ENCODE peak calls at places on chromosomes 5 and 9, in seven cellular contexts. T is PC-9; G is foreskin fibroblast; E is IMR-90; J is cardiac muscle cell; I is CD4-positive, alpha-beta T cell; M is psoas muscle. K is an unnamed sample.

GRCh38 chr5:38888023-38888422 is 42.2 kb downstream of the OSMR start:
- DNase-seq in E (no peak), I (no peak), M (no peak), T (no peak), J (no peak), G (no peak), K (no peak)

GRCh38 chr5:65157906-65158603 is 323.7 kb downstream of the ADAMTS6 start:
- DNase-seq in E (no peak), G (peak), M (no peak), T (peak), I (no peak), J (no peak), K (no peak)

GRCh38 chr9:13487936-13488335 is 208.4 kb upstream of the MPDZ start:
- DNase-seq in E (no peak), T (no peak), G (no peak), I (no peak), M (no peak), J (no peak), K (no peak)

GRCh38 chr5:124951105-124951504 is 204.7 kb upstream of the ZNF608 start:
- DNase-seq in G (no peak), T (no peak), M (no peak), I (no peak), E (no peak), J (no peak), K (no peak)

GRCh38 chr9:134172198-134173126 is 8.1 kb upstream of the RNU6ATAC start:
- DNase-seq in E (no peak), G (no peak), M (no peak), J (no peak), I (no peak), T (no peak), K (no peak)

GRCh38 chr5:172417983-172418630 is 36.2 kb downstream of the SH3PXD2B start:
- DNase-seq in E (peak), T (no peak), I (no peak), M (peak), G (peak), J (no peak), K (peak)

GRCh38 chr5:170626507-170627150 is 122.8 kb downstream of the KCNIP1 start:
- DNase-seq in M (no peak), I (no peak), G (no peak), T (no peak), J (no peak), E (no peak), K (no peak)

GRCh38 chr9:34546834-34547827 is 24.3 kb upstream of the ENHO start:
- DNase-seq in E (peak), T (no peak), G (peak), I (peak), M (peak), J (peak), K (peak)

GRCh38 chr5:177271113-177271512 is 32.4 kb downstream of the RAB24 start:
- DNase-seq in E (peak), J (no peak), M (no peak), T (no peak), I (no peak), G (peak), K (no peak)

GRCh38 chr5:404666-405241 is 38.2 kb upstream of the EXOC3 start:
- DNase-seq in I (no peak), G (no peak), E (no peak), T (no peak), M (no peak), J (no peak), K (no peak)

GRCh38 chr5:91170266-91170665 is 212.9 kb downstream of the ARRDC3 start:
- DNase-seq in M (no peak), E (peak), I (no peak), G (peak), T (peak), J (no peak), K (no peak)

GRCh38 chr5:56494300-56494704 is 261.2 kb upstream of the ANKRD55 start:
- DNase-seq in E (peak), J (no peak), M (no peak), I (no peak), G (peak), T (no peak), K (no peak)

GRCh38 chr9:101791938-101792337 is 53.5 kb upstream of the GRIN3A start:
- DNase-seq in J (peak), I (no peak), G (no peak), M (no peak), T (no peak), E (no peak), K (no peak)

GRCh38 chr5:90709323-90710148 is 150.9 kb downstream of the ADGRV1 start:
- DNase-seq in J (peak), E (peak), G (peak), I (no peak), M (no peak), T (no peak), K (no peak)

DNA sequence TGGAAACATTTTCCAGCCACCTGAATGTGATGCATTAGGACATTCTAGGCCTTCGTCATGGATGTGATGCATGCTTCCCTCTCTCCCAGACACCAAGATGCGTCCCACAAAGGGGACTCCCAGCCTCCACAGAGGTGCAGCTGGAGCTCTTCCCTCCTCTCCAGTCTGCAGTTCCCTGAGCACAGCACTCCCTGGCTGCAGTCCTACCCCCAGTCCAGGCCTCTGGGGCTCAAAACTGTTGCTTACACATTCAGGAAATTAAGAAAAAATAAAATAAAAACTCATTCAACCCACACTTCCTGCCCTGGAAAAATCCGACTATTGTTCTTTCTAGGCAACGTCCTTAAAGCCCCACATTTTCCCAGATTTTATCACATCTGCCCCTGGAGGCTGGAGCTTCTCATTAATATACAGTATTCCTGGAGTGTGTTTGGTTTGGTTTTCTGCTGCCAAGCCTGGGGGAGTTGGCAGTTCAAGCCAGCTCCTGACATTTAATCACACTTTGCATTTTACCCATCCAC is 78.4 kb upstream of the ICE1 start:
- DNase-seq in T (no peak), I (no peak), E (no peak), J (no peak), M (no peak), G (no peak), K (no peak)
- TF ChIP-seq CTCF in T (no peak), I (no peak), E (no peak), J (no peak), M (no peak), G (no peak), K (no peak)

GRCh38 chr5:141780952-141781730 is 97.1 kb downstream of the PCDH1 start:
- DNase-seq in M (no peak), I (no peak), E (no peak), T (no peak), J (no peak), G (no peak), K (no peak)

GRCh38 chr5:141781910-141782309 is 96.3 kb downstream of the PCDH1 start:
- DNase-seq in E (no peak), G (no peak), T (no peak), J (no peak), I (no peak), M (no peak), K (no peak)

GRCh38 chr5:141778683-141779082 is 96.7 kb upstream of the ARAP3 start:
- DNase-seq in I (no peak), T (no peak), G (no peak), J (no peak), M (no peak), E (no peak), K (no peak)

GRCh38 chr5:141779642-141780041 is 97.6 kb upstream of the ARAP3 start:
- DNase-seq in G (no peak), J (no peak), I (no peak), M (peak), E (peak), T (no peak), K (no peak)

GRCh38 chr5:141780240-141780951 is 97.8 kb downstream of the PCDH1 start:
- DNase-seq in G (no peak), J (no peak), T (no peak), M (no peak), I (no peak), E (no peak), K (no peak)
- TF ChIP-seq CTCF in G (no peak), J (no peak), T (no peak), M (no peak), I (no peak), E (no peak), K (no peak)

GRCh38 chr5:141155540-141156374 is 5.9 kb downstream of the PCDHB6 start:
- DNase-seq in E (no peak), G (no peak), J (peak), M (no peak), T (no peak), I (no peak), K (no peak)
- TF ChIP-seq CTCF in E (no peak), G (no peak), J (no peak), M (no peak), T (peak), I (no peak), K (no peak)

DNA sequence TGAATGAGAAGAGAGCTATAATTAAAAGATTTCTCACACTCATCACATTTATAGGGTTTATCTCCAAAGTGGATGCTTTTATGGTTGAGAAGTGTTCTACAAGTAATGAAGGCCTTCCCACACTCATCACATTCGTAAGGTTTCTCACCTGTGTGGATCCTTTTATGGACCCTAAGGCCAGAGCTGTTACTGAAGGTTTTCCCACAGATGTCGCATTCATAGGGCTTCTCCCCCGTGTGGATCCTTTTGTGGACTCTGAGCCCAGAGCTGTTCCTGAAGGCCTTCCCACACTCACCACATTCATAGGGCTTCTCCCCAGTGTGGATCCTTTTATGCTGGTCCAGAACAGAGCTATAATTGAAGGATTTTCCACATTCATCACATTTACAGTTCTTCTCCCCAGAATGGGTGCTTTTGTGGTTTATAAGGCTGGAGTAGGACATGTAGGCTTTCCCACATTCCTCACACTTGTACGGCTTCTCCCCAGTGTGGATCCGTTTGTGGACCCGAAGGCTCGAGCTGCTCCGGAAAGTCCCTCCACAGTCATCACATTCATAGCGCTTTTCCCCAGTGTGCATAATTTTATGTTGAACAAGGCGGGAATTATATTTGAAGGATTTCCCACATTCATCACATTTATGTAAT is 10.5 kb downstream of the ZFP62 start:
- DNase-seq in E (no peak), G (no peak), J (no peak), I (no peak), M (no peak), T (no peak), K (no peak)
- TF ChIP-seq CTCF in E (no peak), G (no peak), J (no peak), I (no peak), M (no peak), T (no peak), K (no peak)

DNA sequence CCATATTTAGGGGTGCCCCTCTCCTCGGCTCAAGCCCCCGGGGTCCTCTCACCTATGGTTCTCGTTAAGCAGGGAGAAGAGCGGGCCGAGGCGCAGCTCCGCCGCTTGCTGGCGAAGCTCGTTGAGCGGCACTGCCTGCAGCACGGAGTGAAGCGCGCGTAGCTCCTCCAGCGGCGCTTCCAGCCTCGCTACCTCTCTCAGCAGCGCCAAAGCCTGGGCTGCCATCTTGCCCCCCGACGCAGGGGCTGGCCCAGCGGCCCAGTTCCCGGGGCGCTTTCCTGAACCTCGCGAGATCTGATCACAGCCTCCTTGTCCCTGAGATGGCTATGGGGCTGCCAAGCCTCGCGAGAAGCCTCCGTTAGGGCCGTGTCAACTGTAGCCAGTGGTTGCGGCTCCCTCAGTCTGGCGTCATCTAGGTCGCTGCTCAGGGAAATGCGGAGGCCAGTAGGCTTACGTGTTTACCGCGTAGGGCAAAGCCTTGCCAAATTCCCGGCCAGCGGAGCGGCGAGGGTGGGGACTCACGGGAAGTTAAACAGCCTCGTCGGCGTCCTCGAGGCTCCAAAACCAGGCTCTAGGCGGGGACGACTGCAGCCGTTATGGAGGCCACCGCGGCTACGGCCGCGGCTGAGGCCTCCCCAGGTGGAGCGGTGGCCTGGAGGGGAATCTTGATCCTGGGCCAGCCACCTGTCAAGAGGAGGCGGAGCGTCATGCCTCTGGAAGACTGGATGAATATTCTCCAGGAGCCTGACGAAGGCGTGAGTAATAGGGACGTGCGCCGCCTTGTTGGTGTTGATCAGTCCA is at the start of gene PSMD5:
- DNase-seq in I (peak), T (peak), J (peak), E (peak), M (peak), G (peak), K (peak)
- TF ChIP-seq CTCF in I (no peak), T (no peak), J (no peak), E (peak), M (no peak), G (no peak), K (no peak)

K was measured in omental fat pad.